ENCODE peak calls at places on chromosomes 3 and 15, in six cellular contexts. E is retina, H is NCI-H69, W is A172, V is NCI-H1694, Q is aorta. O is an unnamed sample.

GRCh38 chr3:39138804-39139415 is 14.5 kb downstream of the CSRNP1 start:
- DNase-seq in E (no peak), H (no peak), W (no peak), V (no peak), Q (no peak), O (no peak)

GRCh38 chr3:160368804-160369203 is 30.2 kb downstream of the IFT80 start:
- DNase-seq in E (no peak), H (no peak), W (no peak), V (no peak), Q (no peak), O (no peak)

GRCh38 chr3:37863949-37864822 is 2.5 kb downstream of the CTDSPL start:
- DNase-seq in E (peak; percentile 21), H (peak; percentile 85), W (no peak), V (no peak), Q (no peak), O (no peak)

GRCh38 chr15:31372635-31373091 is 46.0 kb downstream of the KLF13 start:
- DNase-seq in E (peak; percentile 28), H (peak; percentile 86), W (peak; percentile 12), V (no peak), Q (no peak), O (no peak)

GRCh38 chr3:46664971-46665762 is 28.3 kb downstream of the ALS2CL start:
- DNase-seq in E (no peak), H (no peak), W (no peak), V (no peak), Q (no peak), O (no peak)

GRCh38 chr3:30428251-30428650 is 178.2 kb upstream of the TGFBR2 start:
- DNase-seq in E (no peak), H (no peak), W (peak; percentile 19), V (no peak), Q (no peak), O (no peak)

GRCh38 chr3:15272431-15273196 is 59.8 kb downstream of the SH3BP5 start:
- DNase-seq in E (no peak), H (peak; percentile 8), W (no peak), V (no peak), Q (no peak), O (no peak)

GRCh38 chr15:51706347-51706746 is 25.0 kb downstream of the SCG3 start:
- DNase-seq in E (no peak), H (peak; percentile 28), W (no peak), V (no peak), Q (no peak), O (no peak)

GRCh38 chr3:188286087-188286513 is 132.1 kb downstream of the LPP start:
- DNase-seq in E (no peak), H (no peak), W (peak; percentile 99), V (no peak), Q (no peak), O (no peak)

GRCh38 chr3:42533161-42533897 is 30.9 kb downstream of the VIPR1 start:
- DNase-seq in E (no peak), H (no peak), W (no peak), V (no peak), Q (no peak), O (no peak)

GRCh38 chr3:111926266-111926676 is 52.6 kb upstream of the ABHD10 start:
- DNase-seq in E (no peak), H (peak; percentile 57), W (peak; percentile 64), V (no peak), Q (no peak), O (no peak)

GRCh38 chr3:158168996-158169573 is 59.2 kb downstream of the RSRC1 start:
- DNase-seq in E (no peak), H (no peak), W (peak; percentile 6), V (no peak), Q (no peak), O (no peak)

GRCh38 chr3:179533274-179533673 is 29.5 kb upstream of the ACTL6A start:
- DNase-seq in E (no peak), H (no peak), W (no peak), V (no peak), Q (no peak), O (no peak)

GRCh38 chr3:172513488-172513887 is 9.7 kb downstream of the TNFSF10 start:
- DNase-seq in E (no peak), H (no peak), W (no peak), V (no peak), Q (no peak), O (no peak)

GRCh38 chr15:42194502-42194901 is 13.6 kb downstream of the VPS39 start:
- DNase-seq in E (no peak), H (no peak), W (peak; percentile 10), V (no peak), Q (no peak), O (no peak)

GRCh38 chr3:14299767-14300166 is 102.6 kb upstream of the SLC6A6 start:
- DNase-seq in E (no peak), H (no peak), W (no peak), V (no peak), Q (no peak), O (no peak)

GRCh38 chr3:194275231-194275671 is 75.9 kb downstream of the CPN2 start:
- DNase-seq in E (no peak), H (peak; percentile 63), W (no peak), V (no peak), Q (peak; percentile 63), O (no peak)

GRCh38 chr15:72491768-72492167 is 17.6 kb downstream of the ARIH1 start:
- DNase-seq in E (no peak), H (no peak), W (peak; percentile 40), V (no peak), Q (no peak), O (no peak)

GRCh38 chr3:29827756-29828155 is 546.9 kb downstream of the RBMS3 start:
- DNase-seq in E (no peak), H (no peak), W (no peak), V (no peak), Q (no peak), O (no peak)

GRCh38 chr15:83993591-83993990 is 242.0 kb upstream of the GOLGA6L4 start:
- DNase-seq in E (no peak), H (no peak), W (no peak), V (no peak), Q (no peak), O (no peak)

GRCh38 chr15:54772663-54773062 is 424.1 kb downstream of the RSL24D1 start:
- DNase-seq in E (no peak), H (peak; percentile 16), W (no peak), V (no peak), Q (no peak), O (no peak)

GRCh38 chr3:25169146-25169545 is 258.9 kb upstream of the RARB start:
- DNase-seq in E (no peak), H (no peak), W (no peak), V (no peak), Q (no peak), O (no peak)

GRCh38 chr3:171753665-171754408 is 56.4 kb downstream of the PLD1 start:
- DNase-seq in E (no peak), H (peak; percentile 49), W (no peak), V (no peak), Q (no peak), O (no peak)